ENCODE peak calls at places on chromosomes 16 and 17, in four cellular contexts. One of them, this sample, is unnamed.

GRCh38 chr17:27824745-27825144 is 24.4 kb upstream of the NOS2 start:
- DNase-seq in RWPE1: no peak
- DNase-seq in nephron progenitor cell: no peak
- DNase-seq in endodermal cell: no peak
- DNase-seq in this sample: no peak

GRCh38 chr17:18987230-18987610 is 17.3 kb downstream of the FAM83G start:
- DNase-seq in RWPE1: no peak
- DNase-seq in nephron progenitor cell: no peak
- DNase-seq in endodermal cell: no peak
- DNase-seq in this sample: no peak

GRCh38 chr16:82835487-82836160 is 208.9 kb downstream of the CDH13 start:
- DNase-seq in RWPE1: no peak
- DNase-seq in nephron progenitor cell: no peak
- DNase-seq in endodermal cell: peak
- DNase-seq in this sample: no peak

GRCh38 chr17:40518401-40519088 is 17.1 kb upstream of the TNS4 start:
- DNase-seq in RWPE1: peak
- DNase-seq in nephron progenitor cell: no peak
- DNase-seq in endodermal cell: peak
- DNase-seq in this sample: no peak

GRCh38 chr17:79946352-79947231 is 89.1 kb downstream of the TBC1D16 start:
- DNase-seq in RWPE1: no peak
- DNase-seq in nephron progenitor cell: peak
- DNase-seq in endodermal cell: peak
- DNase-seq in this sample: no peak

GRCh38 chr16:67660564-67661028 is at the start of gene PARD6A:
- DNase-seq in RWPE1: peak
- DNase-seq in nephron progenitor cell: peak
- DNase-seq in endodermal cell: peak
- DNase-seq in this sample: peak

GRCh38 chr16:926715-927114 is 44.1 kb downstream of the LMF1 start:
- DNase-seq in RWPE1: no peak
- DNase-seq in nephron progenitor cell: no peak
- DNase-seq in endodermal cell: no peak
- DNase-seq in this sample: no peak

GRCh38 chr17:68433911-68434503 is 23.3 kb downstream of the WIPI1 start:
- DNase-seq in RWPE1: no peak
- DNase-seq in nephron progenitor cell: no peak
- DNase-seq in endodermal cell: no peak
- DNase-seq in this sample: no peak

GRCh38 chr16:50400312-50400966 is 31.7 kb upstream of the BRD7 start:
- DNase-seq in RWPE1: no peak
- DNase-seq in nephron progenitor cell: no peak
- DNase-seq in endodermal cell: no peak
- DNase-seq in this sample: no peak

GRCh38 chr17:17849863-17850373 is 13.1 kb upstream of the SREBF1 start:
- DNase-seq in RWPE1: no peak
- DNase-seq in nephron progenitor cell: no peak
- DNase-seq in endodermal cell: peak
- DNase-seq in this sample: peak

GRCh38 chr16:85379041-85380001 is 233.8 kb upstream of the GSE1 start:
- DNase-seq in RWPE1: no peak
- DNase-seq in nephron progenitor cell: no peak
- DNase-seq in endodermal cell: no peak
- DNase-seq in this sample: no peak

GRCh38 chr17:27576429-27577123 is 54.4 kb upstream of the LGALS9 start:
- DNase-seq in RWPE1: no peak
- DNase-seq in nephron progenitor cell: no peak
- DNase-seq in endodermal cell: peak
- DNase-seq in this sample: no peak

GRCh38 chr17:72812823-72813222 is 279.7 kb downstream of the SLC39A11 start:
- DNase-seq in RWPE1: peak
- DNase-seq in nephron progenitor cell: no peak
- DNase-seq in endodermal cell: no peak
- DNase-seq in this sample: no peak

GRCh38 chr16:64065523-64065922 is 1056.3 kb downstream of the CDH11 start:
- DNase-seq in RWPE1: no peak
- DNase-seq in nephron progenitor cell: no peak
- DNase-seq in endodermal cell: no peak
- DNase-seq in this sample: no peak

GRCh38 chr17:7477392-7478275 is 1.8 kb downstream of the ZBTB4 start:
- DNase-seq in RWPE1: peak
- DNase-seq in nephron progenitor cell: peak
- DNase-seq in endodermal cell: peak
- DNase-seq in this sample: no peak

GRCh38 chr17:19010729-19011505 is 6.4 kb upstream of the FAM83G start:
- DNase-seq in RWPE1: peak
- DNase-seq in nephron progenitor cell: no peak
- DNase-seq in endodermal cell: no peak
- DNase-seq in this sample: no peak

GRCh38 chr16:87806246-87806607 is 40.4 kb upstream of the KLHDC4 start:
- DNase-seq in RWPE1: peak
- DNase-seq in nephron progenitor cell: no peak
- DNase-seq in endodermal cell: no peak
- DNase-seq in this sample: no peak

GRCh38 chr16:8852534-8852933 is 16.3 kb downstream of the CARHSP1 start:
- DNase-seq in RWPE1: no peak
- DNase-seq in nephron progenitor cell: no peak
- DNase-seq in endodermal cell: no peak
- DNase-seq in this sample: no peak

GRCh38 chr17:81218459-81218858 is 4.3 kb downstream of the CEP131 start:
- DNase-seq in RWPE1: no peak
- DNase-seq in nephron progenitor cell: no peak
- DNase-seq in endodermal cell: no peak
- DNase-seq in this sample: no peak

GRCh38 chr16:85781685-85782370 is 17.5 kb downstream of the EMC8 start:
- DNase-seq in RWPE1: no peak
- DNase-seq in nephron progenitor cell: no peak
- DNase-seq in endodermal cell: no peak
- DNase-seq in this sample: no peak

GRCh38 chr16:85635545-85636140 is 22.5 kb downstream of the GSE1 start:
- DNase-seq in RWPE1: peak
- DNase-seq in nephron progenitor cell: no peak
- DNase-seq in endodermal cell: no peak
- DNase-seq in this sample: no peak

GRCh38 chr17:33381201-33381600 is 88.1 kb upstream of the ASIC2 start:
- DNase-seq in RWPE1: no peak
- DNase-seq in nephron progenitor cell: peak
- DNase-seq in endodermal cell: peak
- DNase-seq in this sample: no peak

GRCh38 chr16:89764711-89765201 is 43.4 kb downstream of the ZNF276 start:
- DNase-seq in RWPE1: no peak
- DNase-seq in nephron progenitor cell: no peak
- DNase-seq in endodermal cell: no peak
- DNase-seq in this sample: peak

GRCh38 chr16:20806168-20807050 is at the start of the genes ERI2 and REXO5:
- DNase-seq in RWPE1: peak
- DNase-seq in nephron progenitor cell: peak
- DNase-seq in endodermal cell: peak
- DNase-seq in this sample: peak

GRCh38 chr16:424033-424622 is 1.3 kb upstream of the RAB11FIP3 start:
- DNase-seq in RWPE1: peak
- DNase-seq in nephron progenitor cell: no peak
- DNase-seq in endodermal cell: no peak
- DNase-seq in this sample: no peak

GRCh38 chr17:17077101-17077500 is 34.8 kb downstream of the MPRIP start:
- DNase-seq in RWPE1: no peak
- DNase-seq in nephron progenitor cell: no peak
- DNase-seq in endodermal cell: no peak
- DNase-seq in this sample: no peak

GRCh38 chr17:70905796-70906195 is 736.5 kb downstream of the KCNJ2 start:
- DNase-seq in RWPE1: peak
- DNase-seq in nephron progenitor cell: no peak
- DNase-seq in endodermal cell: no peak
- DNase-seq in this sample: no peak

GRCh38 chr17:37833237-37833859 is 88.5 kb upstream of the HNF1B start:
- DNase-seq in RWPE1: no peak
- DNase-seq in nephron progenitor cell: no peak
- DNase-seq in endodermal cell: peak
- DNase-seq in this sample: peak

GRCh38 chr17:17993852-17994251 is 21.2 kb downstream of the DRC3 start:
- DNase-seq in RWPE1: no peak
- DNase-seq in nephron progenitor cell: no peak
- DNase-seq in endodermal cell: no peak
- DNase-seq in this sample: no peak

GRCh38 chr16:85296859-85297698 is 184.8 kb upstream of the CIBAR2 start:
- DNase-seq in RWPE1: peak
- DNase-seq in nephron progenitor cell: peak
- DNase-seq in endodermal cell: peak
- DNase-seq in this sample: peak

GRCh38 chr17:48290378-48290777 is 139.6 kb downstream of the SKAP1 start:
- DNase-seq in RWPE1: no peak
- DNase-seq in nephron progenitor cell: no peak
- DNase-seq in endodermal cell: no peak
- DNase-seq in this sample: no peak

DNA sequence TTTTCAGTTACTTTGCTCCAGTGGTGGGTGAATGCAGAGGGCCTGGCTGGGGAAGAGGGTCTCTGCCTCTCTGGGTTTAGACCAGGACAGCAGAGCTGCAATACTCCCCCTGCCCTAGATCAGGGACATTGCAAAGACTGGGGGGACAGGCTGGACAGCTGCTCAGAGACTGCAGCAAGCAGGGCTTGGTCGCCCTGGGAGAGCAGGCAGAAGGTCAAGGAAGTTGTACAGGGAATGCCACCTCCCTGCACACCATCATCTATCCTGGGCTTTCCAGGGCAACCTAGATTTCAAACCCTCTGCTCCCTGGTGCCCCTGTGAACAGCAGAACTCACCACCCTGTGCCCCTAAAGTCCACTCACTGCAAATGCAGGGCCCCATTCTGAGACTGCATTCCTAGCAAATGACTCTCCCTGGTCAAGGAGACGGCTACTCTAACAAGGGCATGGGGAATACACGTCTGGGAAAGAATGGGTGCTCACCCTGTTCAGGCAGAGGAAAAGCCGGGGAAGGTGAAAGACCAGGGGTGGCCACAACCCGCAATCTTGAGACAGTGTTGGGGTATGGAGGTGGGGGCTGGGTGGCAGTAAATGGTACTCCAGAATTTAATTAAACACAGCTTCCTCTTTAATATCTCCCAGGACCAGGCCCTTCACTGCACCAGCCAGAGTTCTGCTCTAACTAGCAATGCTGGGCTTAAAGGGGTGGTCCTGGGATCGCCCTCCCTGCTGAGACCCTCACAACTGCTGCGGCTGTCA is 1.0 kb downstream of the KIFC3 start:
- DNase-seq in RWPE1: peak
- DNase-seq in nephron progenitor cell: no peak
- DNase-seq in endodermal cell: peak
- DNase-seq in this sample: no peak
- TF ChIP-seq CTCF in RWPE1: no peak
- TF ChIP-seq CTCF in nephron progenitor cell: no peak
- TF ChIP-seq CTCF in endodermal cell: peak
- TF ChIP-seq CTCF in this sample: no peak

DNA sequence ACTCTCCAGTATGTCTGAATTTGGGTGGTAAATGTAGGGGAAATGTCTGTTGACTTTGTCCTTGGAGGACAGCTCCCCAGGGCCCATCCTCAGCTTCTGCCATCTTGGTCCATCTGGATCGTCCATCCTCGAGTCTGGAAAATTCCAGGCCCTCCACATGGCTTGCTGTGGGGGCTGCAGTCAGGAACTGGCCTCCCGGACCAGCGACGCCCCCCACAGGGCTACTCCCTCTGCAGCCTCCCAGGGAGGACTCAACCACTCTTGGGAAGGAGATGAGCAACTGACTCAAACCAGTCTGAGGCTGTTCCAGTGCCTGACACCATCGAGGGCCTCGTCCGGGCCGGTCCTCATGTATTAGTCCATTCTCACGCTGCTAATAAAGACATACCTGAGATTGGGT is 5.5 kb upstream of the ZG16B start:
- DNase-seq in RWPE1: no peak
- DNase-seq in nephron progenitor cell: no peak
- DNase-seq in endodermal cell: peak
- DNase-seq in this sample: no peak
- TF ChIP-seq CTCF in RWPE1: no peak
- TF ChIP-seq CTCF in nephron progenitor cell: no peak
- TF ChIP-seq CTCF in endodermal cell: no peak
- TF ChIP-seq CTCF in this sample: no peak

GRCh38 chr16:48117217-48118105 is 38.3 kb downstream of the ABCC12 start:
- DNase-seq in RWPE1: peak
- DNase-seq in nephron progenitor cell: peak
- DNase-seq in endodermal cell: peak
- DNase-seq in this sample: peak

GRCh38 chr16:48115299-48115698 is 40.5 kb downstream of the ABCC12 start:
- DNase-seq in RWPE1: no peak
- DNase-seq in nephron progenitor cell: no peak
- DNase-seq in endodermal cell: no peak
- DNase-seq in this sample: no peak

GRCh38 chr16:48121276-48121675 is 34.5 kb downstream of the ABCC12 start:
- DNase-seq in RWPE1: no peak
- DNase-seq in nephron progenitor cell: no peak
- DNase-seq in endodermal cell: no peak
- DNase-seq in this sample: no peak

GRCh38 chr16:48123104-48123788 is 32.5 kb downstream of the ABCC12 start:
- DNase-seq in RWPE1: peak
- DNase-seq in nephron progenitor cell: no peak
- DNase-seq in endodermal cell: no peak
- DNase-seq in this sample: peak

DNA sequence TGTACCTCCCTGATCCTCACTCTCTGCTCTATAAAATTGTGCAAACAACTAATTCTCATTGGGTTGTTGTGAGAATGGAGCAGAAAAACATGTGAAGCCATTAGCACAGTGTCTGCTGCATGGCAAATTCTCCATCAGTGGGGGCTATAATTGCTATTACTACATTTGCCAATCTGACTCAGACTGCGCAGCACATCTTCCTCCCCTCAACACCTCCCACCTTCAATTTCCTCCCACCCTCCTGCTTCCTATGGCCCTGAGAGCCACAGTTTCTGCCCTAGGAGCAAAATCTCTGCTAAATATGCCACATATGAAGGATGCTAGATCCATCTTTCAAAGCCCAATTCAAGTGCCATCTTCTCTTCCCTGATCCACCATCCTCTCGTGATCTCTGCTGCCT is 37.0 kb downstream of the ABCC12 start:
- DNase-seq in RWPE1: no peak
- DNase-seq in nephron progenitor cell: no peak
- DNase-seq in endodermal cell: no peak
- DNase-seq in this sample: no peak
- TF ChIP-seq CTCF in RWPE1: no peak
- TF ChIP-seq CTCF in nephron progenitor cell: no peak
- TF ChIP-seq CTCF in endodermal cell: no peak
- TF ChIP-seq CTCF in this sample: no peak

GRCh38 chr17:2697611-2698162 is 13.9 kb downstream of the CLUH start:
- DNase-seq in RWPE1: no peak
- DNase-seq in nephron progenitor cell: no peak
- DNase-seq in endodermal cell: peak
- DNase-seq in this sample: no peak

GRCh38 chr17:2701996-2702741 is 9.4 kb downstream of the CLUH start:
- DNase-seq in RWPE1: no peak
- DNase-seq in nephron progenitor cell: no peak
- DNase-seq in endodermal cell: peak
- DNase-seq in this sample: no peak

GRCh38 chr17:2701161-2701995 is 10.2 kb downstream of the CLUH start:
- DNase-seq in RWPE1: no peak
- DNase-seq in nephron progenitor cell: no peak
- DNase-seq in endodermal cell: peak
- DNase-seq in this sample: no peak

GRCh38 chr17:2700491-2701141 is 10.9 kb downstream of the CLUH start:
- DNase-seq in RWPE1: no peak
- DNase-seq in nephron progenitor cell: no peak
- DNase-seq in endodermal cell: peak
- DNase-seq in this sample: no peak

GRCh38 chr17:2700031-2700490 is 11.5 kb downstream of the CLUH start:
- DNase-seq in RWPE1: no peak
- DNase-seq in nephron progenitor cell: no peak
- DNase-seq in endodermal cell: peak
- DNase-seq in this sample: no peak
- TF ChIP-seq CTCF in RWPE1: no peak
- TF ChIP-seq CTCF in nephron progenitor cell: no peak
- TF ChIP-seq CTCF in endodermal cell: no peak
- TF ChIP-seq CTCF in this sample: no peak